ENCODE peak calls at places on chromosomes 11 and 22, in four cellular contexts. Z, A, Y and Q are unnamed samples. For H3K36me3 and H3K4me1, the result is how much of the 10 kb centered on the place peaks cover.

GRCh38 chr22:39414886-39415285 is 15.3 kb downstream of the TAB1 start:
- DNase-seq in Y (no peak), Z (no peak), A (no peak), Q (peak)

GRCh38 chr22:18044548-18045271 is 20.3 kb upstream of the MICAL3 start:
- DNase-seq in Y (peak), A (peak), Z (no peak), Q (peak)

GRCh38 chr22:50526849-50527801 is 1.7 kb upstream of the SCO2 start:
- DNase-seq in Y (peak), A (no peak), Z (no peak), Q (peak)

GRCh38 chr22:22463855-22464540 is 44.5 kb downstream of the ZNF280B start:
- DNase-seq in A (no peak), Z (peak), Y (no peak), Q (no peak)

GRCh38 chr11:115409691-115410220 is 94.5 kb downstream of the CADM1 start:
- DNase-seq in A (no peak), Y (no peak), Z (peak), Q (no peak)

GRCh38 chr11:59755701-59756495 is 722 bp downstream of the STX3 start:
- DNase-seq in A (peak), Y (peak), Z (peak), Q (peak)

GRCh38 chr11:16976360-16976759 is 37.9 kb downstream of the PLEKHA7 start:
- DNase-seq in Y (no peak), A (no peak), Z (no peak), Q (no peak)

GRCh38 chr11:15118431-15118830 is 3.7 kb downstream of the INSC start:
- DNase-seq in A (no peak), Z (no peak), Y (no peak), Q (no peak)

GRCh38 chr11:85725510-85726258 is 39.7 kb upstream of the CCDC89 start:
- DNase-seq in A (no peak), Z (no peak), Y (no peak), Q (no peak)

GRCh38 chr11:70205049-70205725 is 2.1 kb downstream of the FADD start:
- DNase-seq in A (no peak), Z (no peak), Y (no peak), Q (peak)

GRCh38 chr11:12430912-12431311 is 53.5 kb downstream of the PARVA start:
- DNase-seq in Y (peak), A (no peak), Z (no peak), Q (no peak)

GRCh38 chr11:100619484-100619883 is 67.6 kb upstream of the ARHGAP42 start:
- DNase-seq in Y (no peak), Z (no peak), A (no peak), Q (no peak)

GRCh38 chr11:34671946-34672345 is 51.1 kb downstream of the EHF start:
- DNase-seq in Y (no peak), A (no peak), Z (no peak), Q (no peak)

GRCh38 chr11:38296211-38296776 is 1698.3 kb upstream of the RAG2 start:
- DNase-seq in Y (peak), A (no peak), Z (no peak), Q (peak)

GRCh38 chr11:70811483-70811882 is 413.2 kb downstream of the CTTN start:
- DNase-seq in A (no peak), Z (no peak), Y (no peak), Q (no peak)

GRCh38 chr11:67368621-67369020 is 4.8 kb downstream of the CLCF1 start:
- DNase-seq in Y (no peak), A (no peak), Z (no peak), Q (no peak)

GRCh38 chr22:35633520-35633919 is 14.7 kb upstream of the APOL6 start:
- DNase-seq in A (no peak), Y (peak), Z (no peak), Q (peak)

GRCh38 chr11:133946541-133947297 is 10.0 kb downstream of the IGSF9B start:
- DNase-seq in Z (no peak), Y (peak), A (no peak), Q (peak)

GRCh38 chr11:118435233-118435892 is 929 bp upstream of the KMT2A start:
- DNase-seq in A (peak), Z (peak), Y (peak), Q (peak)

GRCh38 chr11:28420099-28420498 is 311.9 kb downstream of the METTL15 start:
- DNase-seq in A (no peak), Y (no peak), Z (no peak), Q (no peak)

GRCh38 chr22:31046591-31047226 is 34.4 kb upstream of the SMTN start:
- DNase-seq in Z (no peak), A (no peak), Y (peak), Q (peak)

GRCh38 chr11:35554491-35555237 is 29.2 kb upstream of the PAMR1 start:
- DNase-seq in Y (no peak), Z (no peak), A (no peak), Q (no peak)

GRCh38 chr11:35192347-35192746 is 53.4 kb downstream of the CD44 start:
- DNase-seq in A (peak), Z (no peak), Y (peak), Q (peak)

GRCh38 chr11:111428113-111428876 is 49.2 kb upstream of the POU2AF1 start:
- DNase-seq in Y (no peak), A (no peak), Z (no peak), Q (no peak)

GRCh38 chr11:130403301-130403804 is 25.1 kb downstream of the ADAMTS8 start:
- DNase-seq in A (no peak), Z (no peak), Y (peak), Q (no peak)

GRCh38 chr11:121412000-121412587 is 40.0 kb upstream of the SORL1 start:
- DNase-seq in A (no peak), Y (no peak), Z (no peak), Q (no peak)

GRCh38 chr11:17397311-17398002 is 9.0 kb upstream of the KCNJ11 start:
- DNase-seq in Y (no peak), A (no peak), Z (no peak), Q (peak)

GRCh38 chr22:43993072-43993760 is 30.9 kb upstream of the PARVB start:
- DNase-seq in Y (no peak), Z (peak), A (peak), Q (peak)

GRCh38 chr11:71454470-71455113 is 1.6 kb downstream of the NADSYN1 start:
- DNase-seq in A (peak), Y (no peak), Z (no peak), Q (peak)

GRCh38 chr11:113147249-113147648 is 167.1 kb upstream of the TTC12 start:
- DNase-seq in Y (no peak), A (no peak), Z (peak), Q (no peak)

GRCh38 chr11:74091549-74091948 is 79.3 kb downstream of the C2CD3 start:
- DNase-seq in Z (no peak), A (no peak), Y (no peak), Q (no peak)
- H3K36me3 ChIP-seq in Z (under half), A (under half), Y (half or more), Q (half or more)

GRCh38 chr11:47923667-47924066 is 56.7 kb upstream of the PTPRJ start:
- DNase-seq in Y (peak), A (no peak), Z (no peak), Q (no peak)
- H3K4me1 ChIP-seq in Y (under half), A (under half), Z (under half), Q (half or more)

DNA sequence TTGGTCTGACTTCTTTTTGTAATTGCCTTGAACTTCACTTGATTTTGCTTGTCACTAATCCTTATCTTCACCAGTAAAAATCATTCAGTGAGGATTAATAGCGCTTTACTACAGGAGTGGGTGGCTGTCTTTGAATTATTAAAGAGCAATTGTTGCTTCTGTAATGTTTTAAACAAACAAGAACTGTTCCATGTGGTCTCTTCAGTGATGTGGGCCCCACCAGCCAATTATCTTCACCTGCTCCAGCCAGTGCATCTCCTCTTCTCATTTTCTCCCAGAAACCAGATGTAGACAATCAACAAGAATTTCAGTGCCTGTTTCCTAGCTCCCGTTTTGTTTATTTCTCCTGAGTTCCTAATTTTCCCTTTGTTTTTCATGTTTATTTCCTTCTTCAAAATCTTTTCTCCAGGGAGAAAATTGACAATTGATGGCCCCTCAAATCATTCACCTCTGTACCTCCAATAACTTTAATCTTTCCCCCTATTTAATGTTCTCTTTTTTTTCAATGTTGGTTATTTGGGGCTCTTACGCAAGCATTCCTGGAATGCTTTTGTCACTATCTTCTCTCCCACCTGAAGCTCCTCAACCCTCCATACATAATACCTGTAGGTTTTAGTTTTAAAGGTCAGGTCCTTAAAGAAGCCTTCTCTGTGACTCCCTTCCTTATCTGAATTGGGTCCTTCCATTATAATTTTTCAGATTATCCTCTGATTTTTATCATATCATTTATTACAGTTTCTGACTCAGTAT is 115.1 kb downstream of the ARFGAP2 start:
- DNase-seq in Y (no peak), Z (no peak), A (no peak), Q (no peak)
- H3K4me3 ChIP-seq in Y (no peak), Z (no peak), A (no peak), Q (no peak)

GRCh38 chr22:24051568-24051967 is 40.5 kb downstream of the CABIN1 start:
- DNase-seq in Z (no peak), A (no peak), Y (peak), Q (no peak)
- H3K36me3 ChIP-seq in Z (half or more), A (under half), Y (half or more), Q (half or more)

GRCh38 chr11:27362032-27362431 is 983 bp downstream of the CCDC34 start:
- DNase-seq in A (no peak), Z (no peak), Y (no peak), Q (no peak)
- H3K4me1 ChIP-seq in A (under half), Z (under half), Y (under half), Q (under half)

DNA sequence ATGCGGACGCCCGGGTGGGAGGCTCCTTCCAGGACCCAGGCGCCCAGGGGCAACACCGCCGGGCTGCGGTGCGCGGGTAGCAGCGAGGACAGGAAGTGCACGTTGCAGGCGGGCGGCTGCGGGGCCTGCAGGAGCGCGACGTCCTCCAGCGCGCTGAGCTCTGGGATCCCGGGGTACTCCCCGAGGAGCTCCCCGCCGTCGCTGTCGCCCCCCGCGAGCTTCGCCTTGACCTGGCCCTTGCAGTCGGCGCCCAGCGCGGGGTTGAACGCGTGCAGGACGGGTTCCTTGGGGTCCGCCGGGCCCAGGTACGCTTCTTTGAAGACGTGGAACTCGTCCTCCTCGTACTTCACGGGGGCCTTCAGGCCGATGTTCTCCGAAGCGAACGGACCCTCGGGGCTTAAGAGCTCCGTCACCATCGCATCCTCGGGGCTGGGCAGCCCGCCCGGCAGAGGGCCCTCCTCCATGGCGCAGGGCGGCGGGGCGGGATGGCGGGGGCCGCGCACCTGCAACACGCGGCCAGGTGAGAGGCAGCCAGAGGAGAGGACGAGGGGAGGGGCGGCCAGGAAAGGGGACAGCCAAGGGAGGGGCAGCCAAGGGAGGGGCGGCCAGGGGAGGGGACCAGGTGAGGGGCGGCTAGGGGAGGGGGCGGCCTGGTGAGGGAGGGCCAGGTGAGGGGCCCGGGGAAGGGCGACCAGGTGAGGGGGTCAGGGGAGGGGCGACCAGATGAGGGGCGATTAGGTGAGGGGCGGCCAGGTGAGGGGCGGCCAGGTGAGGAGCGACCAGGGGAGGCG is 928 bp downstream of the TESMIN start:
- DNase-seq in A (no peak), Z (no peak), Y (no peak), Q (peak)
- H3K4me3 ChIP-seq in A (peak), Z (no peak), Y (peak), Q (peak)